ENCODE peak calls at places on chromosome 13, in four cellular contexts. E is stimulated activated naive CD8-positive, alpha-beta T cell treated with anti-CD3 and anti-CD28 coated beads, Interleukin-15, Interleukin-2, amounts not matched to agents 100 U/mL and 50 U/mL, for 24 hours; X is omental fat pad; Z is neural progenitor cell. H is an unnamed sample.

GRCh38 chr13:114143806-114144605 is 11.6 kb upstream of the RASA3 start:
- DNase-seq in Z (peak), E (peak), X (no peak), H (no peak)

GRCh38 chr13:85666356-85666755 is 132.9 kb downstream of the SLITRK6 start:
- DNase-seq in X (no peak), Z (peak), E (no peak), H (no peak)

GRCh38 chr13:81760316-81760715 is 1419.4 kb upstream of the SPRY2 start:
- DNase-seq in E (no peak), X (no peak), Z (no peak), H (no peak)

GRCh38 chr13:35988648-35989081 is 142.5 kb downstream of the DCLK1 start:
- DNase-seq in E (no peak), X (no peak), Z (no peak), H (no peak)

GRCh38 chr13:38308736-38309135 is 40.9 kb upstream of the UFM1 start:
- DNase-seq in E (no peak), Z (no peak), X (no peak), H (no peak)

GRCh38 chr13:111275995-111276618 is 44.3 kb upstream of the TEX29 start:
- DNase-seq in X (no peak), Z (no peak), E (no peak), H (no peak)

GRCh38 chr13:66397133-66397532 is 833.0 kb downstream of the PCDH9 start:
- DNase-seq in X (no peak), Z (no peak), E (no peak), H (no peak)

GRCh38 chr13:46085737-46086136 is 19.1 kb downstream of the CPB2 start:
- DNase-seq in Z (no peak), E (no peak), X (no peak), H (no peak)

GRCh38 chr13:79803939-79804487 is 323.1 kb downstream of the NDFIP2 start:
- DNase-seq in E (no peak), X (no peak), Z (no peak), H (no peak)

GRCh38 chr13:27170521-27171243 is 929 bp downstream of the USP12 start:
- DNase-seq in Z (peak), X (no peak), E (peak), H (peak)

GRCh38 chr13:73325351-73326214 is 266.8 kb downstream of the KLF5 start:
- DNase-seq in E (no peak), X (no peak), Z (no peak), H (no peak)

GRCh38 chr13:99196466-99197256 is 4.0 kb upstream of the UBAC2 start:
- DNase-seq in Z (no peak), X (no peak), E (no peak), H (no peak)

GRCh38 chr13:33610471-33611015 is 207.4 kb upstream of the RFC3 start:
- DNase-seq in Z (peak), E (peak), X (no peak), H (no peak)

GRCh38 chr13:24627864-24628418 is 52.3 kb upstream of the ATP12A start:
- DNase-seq in Z (no peak), E (no peak), X (no peak), H (no peak)

GRCh38 chr13:94192576-94192975 is 286.9 kb downstream of the DCT start:
- DNase-seq in Z (peak), E (peak), X (no peak), H (no peak)

GRCh38 chr13:107117327-107118012 is 549.5 kb upstream of the ARGLU1 start:
- DNase-seq in E (no peak), Z (no peak), X (no peak), H (no peak)

GRCh38 chr13:62502606-62503005 is 1087.0 kb upstream of the PCDH20 start:
- DNase-seq in Z (no peak), X (no peak), E (no peak), H (no peak)

GRCh38 chr13:109804654-109805053 is 18.3 kb upstream of the IRS2 start:
- DNase-seq in E (no peak), Z (no peak), X (no peak), H (no peak)

GRCh38 chr13:39768962-39769361 is 113.5 kb downstream of the COG6 start:
- DNase-seq in X (no peak), E (no peak), Z (no peak), H (no peak)

GRCh38 chr13:46580362-46580839 is 27.4 kb downstream of the LRCH1 start:
- DNase-seq in E (no peak), X (no peak), Z (peak), H (no peak)

GRCh38 chr13:30037766-30038165 is 187.3 kb upstream of the UBL3 start:
- DNase-seq in E (no peak), X (no peak), Z (no peak), H (peak)

GRCh38 chr13:84433024-84433423 is 550.8 kb upstream of the SLITRK1 start:
- DNase-seq in X (no peak), Z (no peak), E (no peak), H (no peak)

GRCh38 chr13:107992542-107992941 is 222.8 kb downstream of the LIG4 start:
- DNase-seq in E (no peak), Z (no peak), X (no peak), H (no peak)

GRCh38 chr13:31697290-31697689 is 42.0 kb upstream of the RXFP2 start:
- DNase-seq in Z (no peak), E (no peak), X (no peak), H (no peak)

GRCh38 chr13:32135655-32136054 is 104.1 kb downstream of the FRY start:
- DNase-seq in X (no peak), Z (no peak), E (no peak), H (no peak)

GRCh38 chr13:50676602-50677001 is 166.9 kb downstream of the DLEU7 start:
- DNase-seq in Z (no peak), X (no peak), E (no peak), H (no peak)